ENCODE peak calls at places on chromosomes 7 and 10, in six cellular contexts. M is MCF 10A, J is foreskin keratinocyte, W is cardiac fibroblast, Q is lower lobe of right lung, S is RWPE1. Z is an unnamed sample.

GRCh38 chr7:30888783-30889182 is 22.9 kb upstream of the AQP1 start:
- DNase-seq in M (peak; percentile 62), W (peak; percentile 80), J (peak; percentile 28), Q (no peak), S (peak; percentile 60), Z (peak; percentile 65)

GRCh38 chr10:60820093-60820769 is 42.0 kb downstream of the CDK1 start:
- DNase-seq in M (no peak), J (no peak), Q (no peak), W (peak; percentile 41), S (no peak), Z (no peak)

GRCh38 chr7:20578257-20578771 is 37.2 kb upstream of the ABCB5 start:
- DNase-seq in W (no peak), J (no peak), S (no peak), M (no peak), Q (no peak), Z (no peak)

GRCh38 chr10:73609116-73609515 is 18.0 kb upstream of the USP54 start:
- DNase-seq in S (no peak), W (no peak), M (no peak), J (no peak), Q (no peak), Z (no peak)

GRCh38 chr7:7554021-7554432 is 12.7 kb upstream of the MIOS start:
- DNase-seq in M (peak; percentile 86), S (no peak), J (peak; percentile 9), W (peak; percentile 86), Q (no peak), Z (no peak)

GRCh38 chr10:79159141-79159619 is 90.4 kb downstream of the ZMIZ1 start:
- DNase-seq in W (peak; percentile 89), S (no peak), J (no peak), Q (no peak), M (peak; percentile 39), Z (no peak)

GRCh38 chr7:19665399-19666008 is 43.3 kb downstream of the POLR1F start:
- DNase-seq in M (peak; percentile 51), Q (no peak), S (peak; percentile 37), J (no peak), W (peak; percentile 66), Z (peak; percentile 61)

GRCh38 chr10:119652361-119652760 is 1.2 kb downstream of the BAG3 start:
- DNase-seq in M (peak; percentile 69), S (peak; percentile 65), Q (no peak), J (no peak), W (peak; percentile 79), Z (peak; percentile 79)

GRCh38 chr7:28739826-28740225 is 218.3 kb downstream of the TRIL start:
- DNase-seq in S (no peak), W (no peak), M (no peak), J (no peak), Q (no peak), Z (peak; percentile 35)

GRCh38 chr7:7261863-7262262 is 79.5 kb downstream of the C1GALT1 start:
- DNase-seq in Q (no peak), M (no peak), W (no peak), S (no peak), J (no peak), Z (no peak)

GRCh38 chr7:103380395-103381191 is 33.1 kb downstream of the PSMC2 start:
- DNase-seq in M (no peak), J (no peak), Q (no peak), W (peak; percentile 18), S (no peak), Z (no peak)

GRCh38 chr10:8051109-8051781 is 3.2 kb upstream of the GATA3 start:
- DNase-seq in J (no peak), M (no peak), Q (no peak), W (no peak), S (no peak), Z (no peak)
- TF ChIP-seq CTCF in J (no peak), M (no peak), Q (no peak), W (no peak), S (no peak), Z (no peak)

GRCh38 chr10:17474595-17474994 is 20.2 kb upstream of the ST8SIA6 start:
- DNase-seq in S (peak; percentile 23), W (peak; percentile 20), Q (no peak), J (no peak), M (peak; percentile 24), Z (peak; percentile 19)
- TF ChIP-seq CTCF in S (no peak), W (peak; percentile 23), Q (peak; percentile 9), J (peak; percentile 42), M (peak; percentile 17), Z (peak; percentile 1)

GRCh38 chr10:132876967-132877366 is 65.4 kb downstream of the CFAP46 start:
- DNase-seq in J (no peak), M (no peak), W (no peak), Q (no peak), S (no peak), Z (no peak)
- TF ChIP-seq CTCF in J (no peak), M (no peak), W (no peak), Q (no peak), S (no peak), Z (no peak)

GRCh38 chr10:72375585-72375984 is 20.9 kb upstream of the DNAJB12 start:
- DNase-seq in J (no peak), W (peak; percentile 24), Q (no peak), S (no peak), M (no peak), Z (no peak)
- TF ChIP-seq CTCF in J (peak; percentile 13), W (peak; percentile 23), Q (no peak), S (no peak), M (no peak), Z (no peak)

GRCh38 chr10:75857269-75857846 is 425.9 kb downstream of the LRMDA start:
- DNase-seq in M (no peak), Q (no peak), J (no peak), W (no peak), S (no peak), Z (no peak)

GRCh38 chr10:75857896-75858295 is 426.5 kb downstream of the LRMDA start:
- DNase-seq in M (no peak), Q (no peak), S (no peak), J (no peak), W (no peak), Z (no peak)

GRCh38 chr10:75858357-75858756 is 426.9 kb downstream of the LRMDA start:
- DNase-seq in J (no peak), Q (no peak), M (no peak), W (no peak), S (no peak), Z (no peak)

GRCh38 chr10:75851946-75852345 is 420.5 kb downstream of the LRMDA start:
- DNase-seq in J (no peak), M (no peak), W (no peak), Q (no peak), S (no peak), Z (no peak)

DNA sequence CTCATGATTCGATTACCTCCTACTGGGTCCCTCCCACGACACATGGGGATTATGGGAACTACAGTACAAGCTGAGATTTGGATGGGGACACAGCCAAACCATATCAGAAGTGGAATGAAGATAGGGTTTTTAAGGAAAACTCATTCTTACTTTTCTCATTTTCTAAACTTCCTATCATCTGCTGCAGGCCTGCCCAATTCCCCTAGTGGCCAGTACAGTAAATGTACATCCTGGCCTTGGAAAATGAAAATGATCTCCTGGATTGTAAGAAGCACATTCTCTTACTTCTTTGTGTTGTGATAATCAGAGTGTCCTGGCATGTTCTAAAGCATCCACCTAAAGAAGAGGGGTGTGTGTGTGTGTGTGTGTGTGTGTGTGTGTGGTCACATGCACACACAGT is 421.7 kb downstream of the LRMDA start:
- DNase-seq in Q (no peak), W (peak; percentile 9), S (no peak), M (no peak), J (no peak), Z (no peak)
- TF ChIP-seq CTCF in Q (no peak), W (peak; percentile 46), S (peak; percentile 16), M (no peak), J (peak; percentile 43), Z (peak; percentile 48)

GRCh38 chr7:138565451-138566114 is 105.5 kb downstream of the TRIM24 start:
- DNase-seq in M (peak; percentile 6), Q (no peak), W (peak; percentile 90), S (no peak), J (peak; percentile 61), Z (peak; percentile 80)
- TF ChIP-seq CTCF in M (no peak), Q (no peak), W (no peak), S (no peak), J (no peak), Z (no peak)

GRCh38 chr7:41118490-41118889 is 584.4 kb downstream of the INHBA start:
- DNase-seq in J (no peak), S (no peak), W (no peak), Q (no peak), M (no peak), Z (no peak)
- TF ChIP-seq CTCF in J (peak; percentile 41), S (no peak), W (no peak), Q (no peak), M (no peak), Z (no peak)

GRCh38 chr7:11748884-11749283 is 83.1 kb downstream of the THSD7A start:
- DNase-seq in Q (no peak), J (no peak), S (no peak), W (peak; percentile 3), M (no peak), Z (no peak)
- TF ChIP-seq CTCF in Q (no peak), J (no peak), S (no peak), W (no peak), M (no peak), Z (no peak)

GRCh38 chr7:55964261-55964801 is at the start of gene NIPSNAP2:
- DNase-seq in W (peak; percentile 43), Q (peak; percentile 73), J (no peak), S (peak; percentile 67), M (peak; percentile 45), Z (no peak)
- TF ChIP-seq CTCF in W (no peak), Q (peak; percentile 39), J (peak; percentile 58), S (peak; percentile 98), M (peak; percentile 49), Z (peak; percentile 22)

Z was measured in bronchial epithelial cell.